ENCODE peak calls at places on chromosomes 1 and 21, in ten cellular contexts. One of them, this sample, is unnamed.

GRCh38 chr1:207318072-207318619 is 3.3 kb upstream of the CD55 start:
- DNase-seq in left kidney: no peak
- DNase-seq in T-helper 2 cell: no peak
- DNase-seq in retina: no peak
- DNase-seq in left colon: no peak
- DNase-seq in activated CD8-positive, alpha-beta memory T cell treated with anti-CD3 and anti-CD28 coated beads for 1 hour: no peak
- DNase-seq in chondrocyte: no peak
- DNase-seq in stimulated activated CD8-positive, alpha-beta memory T cell treated with anti-CD3 and anti-CD28 coated beads, Interleukin-4, amount 100 ng/mL, for 24 hours: no peak
- DNase-seq in activated naive CD4-positive, alpha-beta T cell: no peak
- DNase-seq in HCEC 1CT: no peak
- DNase-seq in this sample: no peak

GRCh38 chr1:119772298-119772697 is 3.6 kb upstream of the HMGCS2 start:
- DNase-seq in left kidney: no peak
- DNase-seq in T-helper 2 cell: no peak
- DNase-seq in retina: no peak
- DNase-seq in left colon: no peak
- DNase-seq in activated CD8-positive, alpha-beta memory T cell treated with anti-CD3 and anti-CD28 coated beads for 1 hour: no peak
- DNase-seq in chondrocyte: no peak
- DNase-seq in stimulated activated CD8-positive, alpha-beta memory T cell treated with anti-CD3 and anti-CD28 coated beads, Interleukin-4, amount 100 ng/mL, for 24 hours: no peak
- DNase-seq in activated naive CD4-positive, alpha-beta T cell: no peak
- DNase-seq in HCEC 1CT: no peak
- DNase-seq in this sample: no peak

GRCh38 chr1:76268341-76268740 is 193.8 kb downstream of the ST6GALNAC3 start:
- DNase-seq in left kidney: peak; percentile 96
- DNase-seq in T-helper 2 cell: no peak
- DNase-seq in retina: peak; percentile 72
- DNase-seq in left colon: no peak
- DNase-seq in activated CD8-positive, alpha-beta memory T cell treated with anti-CD3 and anti-CD28 coated beads for 1 hour: no peak
- DNase-seq in chondrocyte: no peak
- DNase-seq in stimulated activated CD8-positive, alpha-beta memory T cell treated with anti-CD3 and anti-CD28 coated beads, Interleukin-4, amount 100 ng/mL, for 24 hours: no peak
- DNase-seq in activated naive CD4-positive, alpha-beta T cell: no peak
- DNase-seq in HCEC 1CT: no peak
- DNase-seq in this sample: no peak

GRCh38 chr1:35717911-35718476 is 690 bp downstream of the C1orf216 start:
- DNase-seq in left kidney: peak; percentile 34
- DNase-seq in T-helper 2 cell: no peak
- DNase-seq in retina: peak; percentile 43
- DNase-seq in left colon: peak; percentile 47
- DNase-seq in activated CD8-positive, alpha-beta memory T cell treated with anti-CD3 and anti-CD28 coated beads for 1 hour: no peak
- DNase-seq in chondrocyte: no peak
- DNase-seq in stimulated activated CD8-positive, alpha-beta memory T cell treated with anti-CD3 and anti-CD28 coated beads, Interleukin-4, amount 100 ng/mL, for 24 hours: no peak
- DNase-seq in activated naive CD4-positive, alpha-beta T cell: no peak
- DNase-seq in HCEC 1CT: peak; percentile 50
- DNase-seq in this sample: peak; percentile 83

GRCh38 chr21:42051788-42052187 is 19.3 kb upstream of the UMODL1 start:
- DNase-seq in left kidney: no peak
- DNase-seq in T-helper 2 cell: no peak
- DNase-seq in retina: no peak
- DNase-seq in left colon: no peak
- DNase-seq in activated CD8-positive, alpha-beta memory T cell treated with anti-CD3 and anti-CD28 coated beads for 1 hour: no peak
- DNase-seq in chondrocyte: no peak
- DNase-seq in stimulated activated CD8-positive, alpha-beta memory T cell treated with anti-CD3 and anti-CD28 coated beads, Interleukin-4, amount 100 ng/mL, for 24 hours: no peak
- DNase-seq in activated naive CD4-positive, alpha-beta T cell: no peak
- DNase-seq in HCEC 1CT: no peak
- DNase-seq in this sample: no peak

GRCh38 chr21:44761011-44761729 is 40.5 kb downstream of the UBE2G2 start:
- DNase-seq in left kidney: peak; percentile 49
- DNase-seq in T-helper 2 cell: no peak
- DNase-seq in retina: no peak
- DNase-seq in left colon: peak; percentile 45
- DNase-seq in activated CD8-positive, alpha-beta memory T cell treated with anti-CD3 and anti-CD28 coated beads for 1 hour: no peak
- DNase-seq in chondrocyte: no peak
- DNase-seq in stimulated activated CD8-positive, alpha-beta memory T cell treated with anti-CD3 and anti-CD28 coated beads, Interleukin-4, amount 100 ng/mL, for 24 hours: no peak
- DNase-seq in activated naive CD4-positive, alpha-beta T cell: no peak
- DNase-seq in HCEC 1CT: no peak
- DNase-seq in this sample: no peak

GRCh38 chr1:235617808-235618207 is 31.8 kb downstream of the GNG4 start:
- DNase-seq in left kidney: no peak
- DNase-seq in T-helper 2 cell: no peak
- DNase-seq in retina: no peak
- DNase-seq in left colon: no peak
- DNase-seq in activated CD8-positive, alpha-beta memory T cell treated with anti-CD3 and anti-CD28 coated beads for 1 hour: no peak
- DNase-seq in chondrocyte: no peak
- DNase-seq in stimulated activated CD8-positive, alpha-beta memory T cell treated with anti-CD3 and anti-CD28 coated beads, Interleukin-4, amount 100 ng/mL, for 24 hours: no peak
- DNase-seq in activated naive CD4-positive, alpha-beta T cell: no peak
- DNase-seq in HCEC 1CT: peak; percentile 45
- DNase-seq in this sample: peak; percentile 75

GRCh38 chr1:43766818-43767525 is 59.6 kb downstream of the ST3GAL3 start:
- DNase-seq in left kidney: no peak
- DNase-seq in T-helper 2 cell: no peak
- DNase-seq in retina: no peak
- DNase-seq in left colon: no peak
- DNase-seq in activated CD8-positive, alpha-beta memory T cell treated with anti-CD3 and anti-CD28 coated beads for 1 hour: no peak
- DNase-seq in chondrocyte: no peak
- DNase-seq in stimulated activated CD8-positive, alpha-beta memory T cell treated with anti-CD3 and anti-CD28 coated beads, Interleukin-4, amount 100 ng/mL, for 24 hours: no peak
- DNase-seq in activated naive CD4-positive, alpha-beta T cell: no peak
- DNase-seq in HCEC 1CT: no peak
- DNase-seq in this sample: no peak

GRCh38 chr1:157369808-157370521 is 182.3 kb downstream of the FCRL5 start:
- DNase-seq in left kidney: peak; percentile 78
- DNase-seq in T-helper 2 cell: no peak
- DNase-seq in retina: peak; percentile 54
- DNase-seq in left colon: peak; percentile 39
- DNase-seq in activated CD8-positive, alpha-beta memory T cell treated with anti-CD3 and anti-CD28 coated beads for 1 hour: no peak
- DNase-seq in chondrocyte: no peak
- DNase-seq in stimulated activated CD8-positive, alpha-beta memory T cell treated with anti-CD3 and anti-CD28 coated beads, Interleukin-4, amount 100 ng/mL, for 24 hours: no peak
- DNase-seq in activated naive CD4-positive, alpha-beta T cell: no peak
- DNase-seq in HCEC 1CT: peak; percentile 37
- DNase-seq in this sample: peak; percentile 60

GRCh38 chr1:226736908-226737818 is 1.9 kb downstream of the ITPKB start:
- DNase-seq in left kidney: peak; percentile 76
- DNase-seq in T-helper 2 cell: peak; percentile 38
- DNase-seq in retina: peak; percentile 84
- DNase-seq in left colon: no peak
- DNase-seq in activated CD8-positive, alpha-beta memory T cell treated with anti-CD3 and anti-CD28 coated beads for 1 hour: no peak
- DNase-seq in chondrocyte: no peak
- DNase-seq in stimulated activated CD8-positive, alpha-beta memory T cell treated with anti-CD3 and anti-CD28 coated beads, Interleukin-4, amount 100 ng/mL, for 24 hours: peak; percentile 42
- DNase-seq in activated naive CD4-positive, alpha-beta T cell: no peak
- DNase-seq in HCEC 1CT: peak; percentile 17
- DNase-seq in this sample: peak; percentile 41

GRCh38 chr1:45647248-45648021 is 23.6 kb upstream of the CCDC17 start:
- DNase-seq in left kidney: no peak
- DNase-seq in T-helper 2 cell: no peak
- DNase-seq in retina: no peak
- DNase-seq in left colon: no peak
- DNase-seq in activated CD8-positive, alpha-beta memory T cell treated with anti-CD3 and anti-CD28 coated beads for 1 hour: no peak
- DNase-seq in chondrocyte: no peak
- DNase-seq in stimulated activated CD8-positive, alpha-beta memory T cell treated with anti-CD3 and anti-CD28 coated beads, Interleukin-4, amount 100 ng/mL, for 24 hours: no peak
- DNase-seq in activated naive CD4-positive, alpha-beta T cell: no peak
- DNase-seq in HCEC 1CT: no peak
- DNase-seq in this sample: no peak

GRCh38 chr1:97983132-97983531 is 62.3 kb upstream of the DPYD start:
- DNase-seq in left kidney: no peak
- DNase-seq in T-helper 2 cell: no peak
- DNase-seq in retina: no peak
- DNase-seq in left colon: no peak
- DNase-seq in activated CD8-positive, alpha-beta memory T cell treated with anti-CD3 and anti-CD28 coated beads for 1 hour: no peak
- DNase-seq in chondrocyte: no peak
- DNase-seq in stimulated activated CD8-positive, alpha-beta memory T cell treated with anti-CD3 and anti-CD28 coated beads, Interleukin-4, amount 100 ng/mL, for 24 hours: no peak
- DNase-seq in activated naive CD4-positive, alpha-beta T cell: no peak
- DNase-seq in HCEC 1CT: no peak
- DNase-seq in this sample: no peak

GRCh38 chr1:57898531-57898930 is 474.7 kb upstream of the DAB1 start:
- DNase-seq in left kidney: no peak
- DNase-seq in T-helper 2 cell: no peak
- DNase-seq in retina: no peak
- DNase-seq in left colon: no peak
- DNase-seq in activated CD8-positive, alpha-beta memory T cell treated with anti-CD3 and anti-CD28 coated beads for 1 hour: no peak
- DNase-seq in chondrocyte: no peak
- DNase-seq in stimulated activated CD8-positive, alpha-beta memory T cell treated with anti-CD3 and anti-CD28 coated beads, Interleukin-4, amount 100 ng/mL, for 24 hours: no peak
- DNase-seq in activated naive CD4-positive, alpha-beta T cell: no peak
- DNase-seq in HCEC 1CT: no peak
- DNase-seq in this sample: no peak

This sample was measured in EL.